ENCODE peak calls at places on chromosome X, in eight cellular contexts. A is NCI-H1092 treated with DMSO at 0.1 percent for 48 hours; H is mammary epithelial cell; Q is effector memory CD8-positive, alpha-beta T cell; I is activated CD4-positive, alpha-beta T cell treated with anti-CD3 and anti-CD28 coated beads for 48 hours; V is stimulated activated CD4-positive, alpha-beta T cell treated with anti-CD3 and anti-CD28 coated beads, Interleukin-2, amount 100 ng/mL, for 48 hours; X is pancreas; B is MCF 10A. D is an unnamed sample.

GRCh38 chrX:129651756-129652564 is 2.8 kb downstream of the APLN start:
- DNase-seq in A (no peak), H (no peak), Q (no peak), I (no peak), V (no peak), X (no peak), B (no peak), D (no peak)

GRCh38 chrX:456925-457768 is 70.4 kb upstream of the PPP2R3B start:
- DNase-seq in A (no peak), H (no peak), Q (no peak), I (no peak), V (no peak), X (no peak), B (no peak), D (no peak)

GRCh38 chrX:102975016-102975415 is 37.9 kb downstream of the RAB40AL start:
- DNase-seq in A (no peak), H (no peak), Q (no peak), I (no peak), V (no peak), X (no peak), B (no peak), D (no peak)

GRCh38 chrX:39665830-39666518 is 431.8 kb downstream of the BCOR start:
- DNase-seq in A (no peak), H (no peak), Q (no peak), I (no peak), V (no peak), X (no peak), B (no peak), D (no peak)

GRCh38 chrX:107429090-107429489 is 20.4 kb upstream of the FRMPD3 start:
- DNase-seq in A (peak), H (no peak), Q (peak), I (peak), V (peak), X (peak), B (peak), D (no peak)

GRCh38 chrX:153703036-153703370 is 15.3 kb downstream of the SLC6A8 start:
- DNase-seq in A (no peak), H (no peak), Q (no peak), I (no peak), V (no peak), X (peak), B (peak), D (no peak)

GRCh38 chrX:115892787-115893671 is 277.5 kb upstream of the AGTR2 start:
- DNase-seq in A (peak), H (peak), Q (no peak), I (no peak), V (peak), X (peak), B (peak), D (no peak)

GRCh38 chrX:133495464-133496391 is 80.4 kb upstream of the GPC4 start:
- DNase-seq in A (no peak), H (no peak), Q (no peak), I (no peak), V (no peak), X (no peak), B (peak), D (no peak)

GRCh38 chrX:155071694-155072215 is 447 bp downstream of the BRCC3 start:
- DNase-seq in A (peak), H (no peak), Q (no peak), I (no peak), V (no peak), X (peak), B (peak), D (no peak)

GRCh38 chrX:590666-591065 is 39.9 kb upstream of the SHOX start:
- DNase-seq in A (no peak), H (no peak), Q (no peak), I (no peak), V (no peak), X (no peak), B (no peak), D (no peak)

GRCh38 chrX:134431894-134432293 is 28.1 kb upstream of the HPRT1 start:
- DNase-seq in A (no peak), H (peak), Q (no peak), I (peak), V (no peak), X (no peak), B (peak), D (peak)

GRCh38 chrX:109959356-109959871 is 43.5 kb upstream of the TMEM164 start:
- DNase-seq in A (no peak), H (no peak), Q (no peak), I (no peak), V (no peak), X (no peak), B (no peak), D (no peak)

GRCh38 chrX:137575596-137576255 is 9.8 kb downstream of the ZIC3 start:
- DNase-seq in A (no peak), H (no peak), Q (no peak), I (no peak), V (no peak), X (no peak), B (no peak), D (no peak)

GRCh38 chrX:152958047-152958446 is 35.9 kb downstream of the PNMA5 start:
- DNase-seq in A (no peak), H (no peak), Q (no peak), I (no peak), V (no peak), X (no peak), B (no peak), D (no peak)

GRCh38 chrX:153502131-153502530 is 7.4 kb downstream of the BGN start:
- DNase-seq in A (no peak), H (no peak), Q (no peak), I (no peak), V (no peak), X (no peak), B (no peak), D (no peak)

GRCh38 chrX:81263067-81263466 is 61.2 kb downstream of the SH3BGRL start:
- DNase-seq in A (no peak), H (no peak), Q (no peak), I (no peak), V (no peak), X (no peak), B (no peak), D (no peak)

GRCh38 chrX:154791951-154792350 is 13.3 kb downstream of the MPP1 start:
- DNase-seq in A (no peak), H (no peak), Q (no peak), I (no peak), V (no peak), X (no peak), B (no peak), D (peak)

GRCh38 chrX:129549124-129549523 is 9.1 kb downstream of the OCRL start:
- DNase-seq in A (no peak), H (no peak), Q (no peak), I (no peak), V (no peak), X (no peak), B (no peak), D (no peak)

GRCh38 chrX:108270280-108270679 is 167.9 kb downstream of the COL4A6 start:
- DNase-seq in A (no peak), H (peak), Q (no peak), I (no peak), V (no peak), X (no peak), B (peak), D (no peak)

GRCh38 chrX:24668111-24668510 is 21.0 kb upstream of the PCYT1B start:
- DNase-seq in A (no peak), H (no peak), Q (no peak), I (no peak), V (no peak), X (no peak), B (no peak), D (no peak)

GRCh38 chrX:102339312-102340298 is 92.6 kb downstream of the NXF2 start:
- DNase-seq in A (no peak), H (no peak), Q (no peak), I (peak), V (no peak), X (peak), B (no peak), D (peak)

GRCh38 chrX:19544693-19545305 is 29.5 kb upstream of the MAP3K15 start:
- DNase-seq in A (peak), H (peak), Q (peak), I (peak), V (peak), X (no peak), B (peak), D (peak)

GRCh38 chrX:78643106-78643505 is 16.0 kb downstream of the RTL3 start:
- DNase-seq in A (no peak), H (no peak), Q (no peak), I (no peak), V (no peak), X (no peak), B (no peak), D (no peak)

GRCh38 chrX:19372170-19373033 is 28.7 kb downstream of the PDHA1 start:
- DNase-seq in A (peak), H (peak), Q (peak), I (peak), V (peak), X (no peak), B (peak), D (peak)

GRCh38 chrX:155611302-155611701 is 1.4 kb downstream of the TMLHE start:
- DNase-seq in A (no peak), H (no peak), Q (no peak), I (no peak), V (no peak), X (no peak), B (no peak), D (no peak)

GRCh38 chrX:107676559-107677378 is 48.5 kb downstream of the PRPS1 start:
- DNase-seq in A (no peak), H (peak), Q (no peak), I (peak), V (peak), X (peak), B (peak), D (peak)

GRCh38 chrX:11787564-11787963 is 29.5 kb downstream of the MSL3 start:
- DNase-seq in A (no peak), H (no peak), Q (peak), I (peak), V (peak), X (no peak), B (peak), D (peak)

GRCh38 chrX:45157647-45158046 is 43.0 kb downstream of the DIPK2B start:
- DNase-seq in A (no peak), H (no peak), Q (no peak), I (no peak), V (no peak), X (no peak), B (no peak), D (no peak)

GRCh38 chrX:41265615-41266014 is 68.3 kb upstream of the DDX3X start:
- DNase-seq in A (no peak), H (no peak), Q (peak), I (peak), V (peak), X (no peak), B (no peak), D (peak)

GRCh38 chrX:35842657-35843056 is 44.5 kb downstream of the MAGEB16 start:
- DNase-seq in A (no peak), H (no peak), Q (no peak), I (no peak), V (no peak), X (no peak), B (no peak), D (no peak)

GRCh38 chrX:13903405-13903804 is 86.5 kb upstream of the GPM6B start:
- DNase-seq in A (peak), H (no peak), Q (no peak), I (no peak), V (no peak), X (no peak), B (peak), D (no peak)

GRCh38 chrX:71475906-71476305 is 57.0 kb upstream of the OGT start:
- DNase-seq in A (no peak), H (no peak), Q (no peak), I (no peak), V (no peak), X (no peak), B (no peak), D (no peak)

GRCh38 chrX:53078943-53079342 is 3.2 kb upstream of the TSPYL2 start:
- DNase-seq in A (no peak), H (no peak), Q (no peak), I (no peak), V (no peak), X (no peak), B (no peak), D (no peak)